ENCODE peak calls at places on chromosomes 3 and 15, in four cellular contexts. D, W, R and E are unnamed samples.

GRCh38 chr3:129417354-129417753 is 11.1 kb downstream of the EFCAB12 start:
- DNase-seq in D (no peak), W (no peak), R (no peak), E (no peak)

GRCh38 chr15:100732359-100733055 is 130.1 kb downstream of the ASB7 start:
- DNase-seq in D (no peak), W (no peak), R (no peak), E (no peak)

GRCh38 chr3:111151438-111151837 is 79.8 kb downstream of the NECTIN3 start:
- DNase-seq in D (no peak), W (no peak), R (peak; percentile 53), E (no peak)

GRCh38 chr3:135238201-135238600 is 443.1 kb downstream of the EPHB1 start:
- DNase-seq in D (no peak), W (no peak), R (no peak), E (no peak)

GRCh38 chr3:454986-455385 is 258.4 kb downstream of the CHL1 start:
- DNase-seq in D (no peak), W (no peak), R (no peak), E (no peak)

GRCh38 chr3:124886168-124887051 is 755 bp downstream of the ITGB5 start:
- DNase-seq in D (peak; percentile 64), W (no peak), R (peak; percentile 56), E (peak; percentile 86)

GRCh38 chr15:74207652-74208440 is 5.3 kb upstream of the STRA6 start:
- DNase-seq in D (no peak), W (no peak), R (no peak), E (no peak)

GRCh38 chr15:57668074-57668473 is 38.4 kb upstream of the POLR2M start:
- DNase-seq in D (no peak), W (no peak), R (no peak), E (no peak)

GRCh38 chr3:194404365-194405140 is 5.5 kb upstream of the GP5 start:
- DNase-seq in D (no peak), W (peak; percentile 29), R (peak; percentile 71), E (no peak)

GRCh38 chr3:187775549-187775948 is 30.3 kb upstream of the BCL6 start:
- DNase-seq in D (no peak), W (no peak), R (no peak), E (no peak)

GRCh38 chr3:13715167-13715954 is 164.5 kb downstream of the WNT7A start:
- DNase-seq in D (no peak), W (no peak), R (no peak), E (peak; percentile 51)

GRCh38 chr3:25664066-25664809 is 469 bp downstream of the TOP2B start:
- DNase-seq in D (peak; percentile 82), W (no peak), R (peak; percentile 48), E (peak; percentile 90)

GRCh38 chr3:126112531-126113237 is 28.8 kb upstream of the SLC41A3 start:
- DNase-seq in D (no peak), W (no peak), R (no peak), E (peak; percentile 66)

GRCh38 chr3:188526057-188526456 is 372.1 kb downstream of the LPP start:
- DNase-seq in D (peak; percentile 44), W (no peak), R (no peak), E (no peak)

GRCh38 chr3:169573129-169573528 is 90.4 kb downstream of the MECOM start:
- DNase-seq in D (no peak), W (no peak), R (peak; percentile 21), E (no peak)

GRCh38 chr15:83873966-83874365 is 220.0 kb downstream of the ADAMTSL3 start:
- DNase-seq in D (no peak), W (no peak), R (no peak), E (no peak)

GRCh38 chr3:128364291-128364690 is 102.4 kb downstream of the DNAJB8 start:
- DNase-seq in D (no peak), W (no peak), R (no peak), E (no peak)

GRCh38 chr3:63874769-63875168 is 11.1 kb downstream of the ATXN7 start:
- DNase-seq in D (no peak), W (no peak), R (no peak), E (no peak)